ENCODE peak calls at places on chromosomes 1 and 21, in five cellular contexts. U, N, C, V and A are unnamed samples.

GRCh38 chr1:225817611-225818061 is 7.7 kb downstream of the EPHX1 start:
- DNase-seq in U (no peak), N (peak), C (peak), V (peak), A (peak)

GRCh38 chr1:9427388-9427787 is 111.9 kb upstream of the SLC25A33 start:
- DNase-seq in U (no peak), N (no peak), C (no peak), V (no peak), A (no peak)

GRCh38 chr1:99852648-99853047 is 2.5 kb downstream of the AGL start:
- DNase-seq in U (no peak), N (no peak), C (no peak), V (peak), A (peak)

GRCh38 chr1:53735261-53735660 is 3.7 kb downstream of the GLIS1 start:
- DNase-seq in U (no peak), N (no peak), C (no peak), V (peak), A (no peak)

GRCh38 chr1:17333081-17333480 is 25.1 kb downstream of the PADI4 start:
- DNase-seq in U (no peak), N (no peak), C (no peak), V (no peak), A (no peak)

GRCh38 chr1:83596331-83596730 is 402.6 kb downstream of the TTLL7 start:
- DNase-seq in U (no peak), N (no peak), C (no peak), V (no peak), A (peak)

GRCh38 chr21:20999567-21000169 is 1.5 kb downstream of the NCAM2 start:
- DNase-seq in U (peak), N (no peak), C (peak), V (peak), A (peak)

GRCh38 chr1:94669213-94669612 is 127.7 kb upstream of the F3 start:
- DNase-seq in U (no peak), N (no peak), C (no peak), V (no peak), A (no peak)

GRCh38 chr1:162405800-162406199 is 6.1 kb downstream of the SH2D1B start:
- DNase-seq in U (no peak), N (no peak), C (no peak), V (peak), A (no peak)

GRCh38 chr1:20733361-20733975 is 965 bp upstream of the SH2D5 start:
- DNase-seq in U (no peak), N (no peak), C (no peak), V (no peak), A (no peak)

GRCh38 chr1:4634793-4635406 is 19.5 kb upstream of the AJAP1 start:
- DNase-seq in U (no peak), N (no peak), C (no peak), V (no peak), A (no peak)

GRCh38 chr21:37557261-37557950 is 190.8 kb downstream of the DYRK1A start:
- DNase-seq in U (peak), N (no peak), C (no peak), V (no peak), A (no peak)

GRCh38 chr1:224201336-224201735 is 18.3 kb downstream of the DEGS1 start:
- DNase-seq in U (no peak), N (no peak), C (no peak), V (no peak), A (no peak)

GRCh38 chr1:203682401-203683383 is 56.1 kb downstream of the ATP2B4 start:
- DNase-seq in U (no peak), N (no peak), C (no peak), V (peak), A (no peak)

GRCh38 chr1:84603941-84604830 is 29.9 kb upstream of the CTBS start:
- DNase-seq in U (no peak), N (no peak), C (peak), V (peak), A (peak)

GRCh38 chr1:212077028-212077427 is 41.5 kb downstream of the DTL start:
- DNase-seq in U (no peak), N (no peak), C (no peak), V (peak), A (no peak)

GRCh38 chr1:241142493-241142892 is 214.5 kb downstream of the RGS7 start:
- DNase-seq in U (no peak), N (no peak), C (no peak), V (no peak), A (no peak)

GRCh38 chr1:208450958-208451357 is 206.8 kb upstream of the PLXNA2 start:
- DNase-seq in U (no peak), N (no peak), C (no peak), V (no peak), A (no peak)

GRCh38 chr1:22711071-22711470 is 432 bp downstream of the EPHB2 start:
- DNase-seq in U (peak), N (no peak), C (no peak), V (no peak), A (no peak)

GRCh38 chr1:31055501-31055900 is 10.0 kb downstream of the PUM1 start:
- DNase-seq in U (no peak), N (no peak), C (no peak), V (no peak), A (no peak)

GRCh38 chr1:112501810-112502641 is 6.7 kb upstream of the WNT2B start:
- DNase-seq in U (peak), N (no peak), C (peak), V (peak), A (peak)

GRCh38 chr1:19775831-19776230 is 23.9 kb downstream of the TMCO4 start:
- DNase-seq in U (no peak), N (no peak), C (no peak), V (no peak), A (no peak)

GRCh38 chr1:24386241-24386640 is 27.3 kb downstream of the STPG1 start:
- DNase-seq in U (no peak), N (no peak), C (no peak), V (no peak), A (no peak)

GRCh38 chr1:59686574-59686973 is 128.2 kb upstream of the HOOK1 start:
- DNase-seq in U (no peak), N (no peak), C (no peak), V (no peak), A (no peak)

GRCh38 chr1:21607549-21608529 is 61.3 kb downstream of the RAP1GAP start:
- DNase-seq in U (peak), N (peak), C (peak), V (peak), A (peak)

GRCh38 chr21:36159356-36159921 is 2.8 kb downstream of the DOP1B start:
- DNase-seq in U (no peak), N (no peak), C (no peak), V (no peak), A (no peak)

GRCh38 chr1:180136311-180136967 is 18.2 kb upstream of the QSOX1 start:
- DNase-seq in U (no peak), N (no peak), C (no peak), V (no peak), A (no peak)

GRCh38 chr1:57422271-57423134 is 1.4 kb downstream of the DAB1 start:
- DNase-seq in U (peak), N (no peak), C (peak), V (peak), A (no peak)

GRCh38 chr1:227891955-227892871 is 55.5 kb downstream of the WNT9A start:
- DNase-seq in U (no peak), N (no peak), C (no peak), V (no peak), A (no peak)

GRCh38 chr1:24379733-24380315 is 33.8 kb downstream of the STPG1 start:
- DNase-seq in U (no peak), N (no peak), C (no peak), V (peak), A (no peak)

GRCh38 chr1:17024721-17025120 is 13.0 kb upstream of the ATP13A2 start:
- DNase-seq in U (no peak), N (no peak), C (no peak), V (no peak), A (no peak)

GRCh38 chr1:233993651-233994050 is 89.2 kb downstream of the SLC35F3 start:
- DNase-seq in U (no peak), N (peak), C (no peak), V (peak), A (no peak)

GRCh38 chr1:231232870-231233734 is 7.9 kb upstream of the GNPAT start:
- DNase-seq in U (no peak), N (no peak), C (no peak), V (no peak), A (no peak)